ENCODE peak calls at places on chromosomes 16 and 17, in seven cellular contexts. L is NCI-H748 treated with DMSO at 0.1 percent for 48 hours; S is fibroblast of the aortic adventitia; F is BJ; M is NCI-H1694 treated with DMSO at 0.1 percent for 48 hours; D is DMS79; Q is activated CD8-positive, alpha-beta T cell treated with anti-CD3 and anti-CD28 coated beads for 36 hours. C is an unnamed sample.

GRCh38 chr17:31061678-31062077 is 33.1 kb upstream of the NF1 start:
- DNase-seq in Q (peak), L (no peak), F (no peak), S (no peak), D (no peak), M (peak), C (no peak)

GRCh38 chr16:4882633-4883285 is 35.5 kb downstream of the UBN1 start:
- DNase-seq in S (no peak), M (no peak), F (peak), D (peak), Q (no peak), L (no peak), C (no peak)

GRCh38 chr17:16243811-16244567 is 27.0 kb downstream of the PIGL start:
- DNase-seq in Q (no peak), L (no peak), S (no peak), F (no peak), D (no peak), M (no peak), C (no peak)

GRCh38 chr17:4790705-4791088 is 1.9 kb downstream of the GLTPD2 start:
- DNase-seq in M (no peak), Q (no peak), F (no peak), S (no peak), D (no peak), L (no peak), C (no peak)

GRCh38 chr17:4406386-4406785 is 27.4 kb upstream of the SPNS3 start:
- DNase-seq in S (no peak), F (no peak), M (no peak), Q (no peak), D (no peak), L (no peak), C (no peak)

GRCh38 chr16:84786605-84787302 is 33.0 kb upstream of the CRISPLD2 start:
- DNase-seq in Q (no peak), L (peak), M (no peak), F (no peak), D (no peak), S (no peak), C (no peak)

GRCh38 chr17:43722269-43722619 is 36.3 kb downstream of the SOST start:
- DNase-seq in S (no peak), L (no peak), F (no peak), M (no peak), D (no peak), Q (no peak), C (no peak)

GRCh38 chr17:52207786-52208185 is 49.3 kb upstream of the CA10 start:
- DNase-seq in S (no peak), D (no peak), M (no peak), Q (no peak), F (no peak), L (no peak), C (no peak)

GRCh38 chr17:80292557-80292956 is 31.9 kb downstream of the RNF213 start:
- DNase-seq in S (no peak), Q (no peak), D (no peak), M (no peak), F (no peak), L (no peak), C (no peak)

GRCh38 chr17:7296189-7296861 is 1.9 kb upstream of the YBX2 start:
- DNase-seq in S (peak), L (peak), D (peak), F (no peak), M (peak), Q (peak), C (no peak)

GRCh38 chr17:74815671-74816370 is 39.7 kb upstream of the NAT9 start:
- DNase-seq in F (no peak), S (no peak), D (no peak), M (peak), Q (peak), L (no peak), C (no peak)

GRCh38 chr16:65406076-65406475 is 284.2 kb upstream of the CDH11 start:
- DNase-seq in L (no peak), M (no peak), Q (no peak), F (no peak), D (no peak), S (no peak), C (no peak)

GRCh38 chr16:50950955-50951354 is 200.1 kb downstream of the SALL1 start:
- DNase-seq in F (no peak), L (no peak), M (no peak), D (no peak), Q (no peak), S (no peak), C (no peak)

GRCh38 chr17:70868134-70868533 is 698.8 kb downstream of the KCNJ2 start:
- DNase-seq in F (no peak), S (no peak), M (no peak), Q (no peak), L (no peak), D (no peak), C (no peak)

GRCh38 chr17:34979650-34980352 is 511 bp upstream of the LIG3 start:
- DNase-seq in Q (no peak), L (no peak), M (no peak), D (no peak), S (peak), F (no peak), C (no peak)

GRCh38 chr16:23128056-23128455 is 21.2 kb downstream of the USP31 start:
- DNase-seq in D (no peak), Q (no peak), M (no peak), S (no peak), F (no peak), L (no peak), C (no peak)

GRCh38 chr16:78383118-78383517 is 283.7 kb downstream of the WWOX start:
- DNase-seq in L (no peak), D (no peak), S (no peak), F (no peak), Q (no peak), M (no peak), C (no peak)

GRCh38 chr17:65055708-65056638 is 567 bp downstream of the GNA13 start:
- DNase-seq in S (peak), F (no peak), D (no peak), L (peak), Q (peak), M (peak), C (no peak)

GRCh38 chr16:76956801-76957200 is 234.2 kb upstream of the MON1B start:
- DNase-seq in S (no peak), L (no peak), F (no peak), D (no peak), M (no peak), Q (no peak), C (no peak)

GRCh38 chr16:2720719-2721633 is 952 bp upstream of the PRSS27 start:
- DNase-seq in M (peak), D (peak), S (peak), Q (peak), L (peak), F (peak), C (peak)

GRCh38 chr17:50203589-50204345 is 2.3 kb upstream of the COL1A1 start:
- DNase-seq in S (peak), M (no peak), D (no peak), L (no peak), Q (no peak), F (peak), C (peak)

GRCh38 chr16:11007714-11008240 is 63.4 kb downstream of the CLEC16A start:
- DNase-seq in S (no peak), F (no peak), M (no peak), D (peak), L (no peak), Q (no peak), C (no peak)

GRCh38 chr16:11356573-11357331 is 11.5 kb downstream of the RMI2 start:
- DNase-seq in D (no peak), F (no peak), L (no peak), Q (peak), M (peak), S (peak), C (no peak)

GRCh38 chr17:58970966-58971575 is 135.6 kb downstream of the TRIM37 start:
- DNase-seq in M (no peak), F (no peak), D (no peak), Q (no peak), L (no peak), S (no peak), C (no peak)

C was measured in AG04450.